ENCODE peak calls at places on chromosome 5, in six cellular contexts. X, L, R, Z, U and N are unnamed samples.

GRCh38 chr5:149409268-149409948 is 30.3 kb upstream of the IL17B start:
- DNase-seq in Z (no peak), X (no peak), R (peak), U (no peak), L (no peak), N (no peak)

GRCh38 chr5:77076961-77077820 is 9.9 kb downstream of the ZBED3 start:
- DNase-seq in X (peak), U (no peak), R (peak), L (peak), Z (peak), N (peak)

GRCh38 chr5:168064933-168065622 is 226.4 kb upstream of the WWC1 start:
- DNase-seq in Z (no peak), U (no peak), X (no peak), L (no peak), R (no peak), N (no peak)

GRCh38 chr5:24491482-24491881 is 153.3 kb downstream of the CDH10 start:
- DNase-seq in R (peak), X (no peak), Z (no peak), L (no peak), U (no peak), N (no peak)

GRCh38 chr5:88838500-88838899 is 44.5 kb downstream of the MEF2C start:
- DNase-seq in L (no peak), X (no peak), U (no peak), Z (no peak), R (no peak), N (no peak)

GRCh38 chr5:116772152-116772501 is 197.5 kb upstream of the SEMA6A start:
- DNase-seq in X (no peak), U (no peak), Z (no peak), L (no peak), R (no peak), N (no peak)

GRCh38 chr5:154375331-154376008 is 70.3 kb upstream of the SAP30L start:
- DNase-seq in Z (no peak), L (no peak), X (no peak), U (no peak), R (no peak), N (no peak)

GRCh38 chr5:132456553-132457361 is 33.8 kb downstream of the IRF1 start:
- DNase-seq in R (no peak), L (no peak), X (no peak), Z (no peak), U (no peak), N (no peak)

GRCh38 chr5:151699071-151699901 is 12.6 kb upstream of the SPARC start:
- DNase-seq in L (peak), X (peak), Z (no peak), R (no peak), U (no peak), N (peak)

GRCh38 chr5:123176224-123176937 is 87.3 kb downstream of the PRDM6 start:
- DNase-seq in X (peak), R (no peak), Z (no peak), U (no peak), L (no peak), N (no peak)

GRCh38 chr5:115888027-115888426 is 46.3 kb downstream of the AP3S1 start:
- DNase-seq in R (peak), L (no peak), Z (no peak), U (no peak), X (peak), N (no peak)

GRCh38 chr5:98777295-98777694 is 3.8 kb downstream of the RGMB start:
- DNase-seq in U (no peak), X (no peak), Z (no peak), L (no peak), R (no peak), N (no peak)

GRCh38 chr5:157540707-157541451 is 34.7 kb downstream of the ADAM19 start:
- DNase-seq in Z (peak), U (peak), L (no peak), X (no peak), R (no peak), N (no peak)

GRCh38 chr5:132223861-132224260 is 3.8 kb downstream of the P4HA2 start:
- DNase-seq in U (no peak), R (no peak), Z (no peak), X (no peak), L (no peak), N (no peak)

GRCh38 chr5:61342066-61342465 is 10.0 kb downstream of the ZSWIM6 start:
- DNase-seq in X (peak), R (no peak), L (no peak), Z (no peak), U (no peak), N (no peak)

GRCh38 chr5:65823820-65824445 is 101.9 kb downstream of the NLN start:
- DNase-seq in U (no peak), Z (no peak), R (no peak), X (no peak), L (no peak), N (no peak)

GRCh38 chr5:122151640-122152039 is 22.3 kb downstream of the ZNF474 start:
- DNase-seq in L (no peak), X (peak), U (no peak), R (no peak), Z (no peak), N (no peak)

GRCh38 chr5:64195981-64196380 is 30.3 kb downstream of the RNF180 start:
- DNase-seq in L (no peak), Z (no peak), U (no peak), X (no peak), R (no peak), N (no peak)

GRCh38 chr5:73831066-73831465 is 205.1 kb downstream of the ARHGEF28 start:
- DNase-seq in U (no peak), Z (no peak), L (no peak), R (no peak), X (no peak), N (no peak)

GRCh38 chr5:10308844-10309243 is 1.1 kb upstream of the CMBL start:
- DNase-seq in U (no peak), X (no peak), Z (no peak), R (peak), L (no peak), N (no peak)

GRCh38 chr5:57157191-57157590 is 16.7 kb upstream of the GPBP1 start:
- DNase-seq in L (no peak), R (no peak), X (no peak), U (no peak), Z (no peak), N (no peak)

GRCh38 chr5:112036206-112036605 is 279.2 kb upstream of the NREP start:
- DNase-seq in L (no peak), U (no peak), Z (no peak), X (no peak), R (no peak), N (no peak)

GRCh38 chr5:138111937-138112336 is 27.3 kb downstream of the NME5 start:
- DNase-seq in X (no peak), L (no peak), U (no peak), R (no peak), Z (no peak), N (no peak)

GRCh38 chr5:78785454-78785853 is 136.9 kb upstream of the LHFPL2 start:
- DNase-seq in L (no peak), X (no peak), Z (no peak), R (no peak), U (no peak), N (no peak)

GRCh38 chr5:54524704-54525103 is 7.1 kb downstream of the SNX18 start:
- DNase-seq in X (no peak), U (no peak), R (no peak), L (peak), Z (no peak), N (no peak)

GRCh38 chr5:163718256-163718655 is 212.8 kb downstream of the MAT2B start:
- DNase-seq in Z (no peak), L (no peak), U (no peak), R (no peak), X (peak), N (no peak)

GRCh38 chr5:160378325-160378724 is 7.9 kb upstream of the C1QTNF2 start:
- DNase-seq in Z (no peak), R (no peak), U (no peak), L (no peak), X (no peak), N (no peak)

GRCh38 chr5:74243634-74244033 is 396.9 kb downstream of the ENC1 start:
- DNase-seq in X (peak), U (no peak), R (no peak), Z (no peak), L (no peak), N (no peak)

GRCh38 chr5:143106175-143106574 is 297.3 kb downstream of the NR3C1 start:
- DNase-seq in Z (peak), U (no peak), L (peak), R (peak), X (peak), N (peak)
- TF ChIP-seq CTCF in Z (no peak), U (no peak), L (peak), R (peak), X (peak), N (no peak)

GRCh38 chr5:8952147-8952546 is 593.7 kb downstream of the SEMA5A start:
- DNase-seq in U (no peak), L (no peak), X (no peak), R (no peak), Z (no peak), N (no peak)

GRCh38 chr5:8953911-8954310 is 592.0 kb downstream of the SEMA5A start:
- DNase-seq in L (no peak), X (no peak), U (no peak), Z (no peak), R (no peak), N (no peak)

GRCh38 chr5:8956659-8957058 is 589.2 kb downstream of the SEMA5A start:
- DNase-seq in Z (no peak), L (no peak), U (no peak), X (no peak), R (no peak), N (no peak)

GRCh38 chr5:8953016-8953415 is 592.9 kb downstream of the SEMA5A start:
- DNase-seq in R (no peak), U (no peak), L (no peak), Z (no peak), X (no peak), N (no peak)

DNA sequence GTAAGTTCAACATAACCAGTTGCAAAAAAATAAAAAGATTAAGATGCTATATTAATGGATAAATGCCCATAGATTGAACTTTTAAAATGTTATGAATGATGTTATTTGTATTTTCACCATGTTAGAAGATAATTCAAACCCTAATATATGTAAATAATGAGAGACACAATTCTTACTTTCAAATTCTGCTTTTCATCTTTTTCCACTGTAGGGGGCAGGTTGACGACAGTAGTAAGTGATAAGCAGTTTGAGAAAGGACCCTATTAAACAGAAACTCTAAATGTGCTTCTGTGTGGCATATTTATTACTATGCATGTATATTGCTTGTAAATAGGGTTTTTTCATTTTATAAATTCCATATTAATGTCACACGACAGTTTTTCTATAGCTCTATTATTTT is 591.1 kb downstream of the SEMA5A start:
- DNase-seq in R (peak), L (no peak), U (no peak), Z (no peak), X (no peak), N (no peak)
- TF ChIP-seq CTCF in R (no peak), L (no peak), U (no peak), Z (no peak), X (peak), N (no peak)

DNA sequence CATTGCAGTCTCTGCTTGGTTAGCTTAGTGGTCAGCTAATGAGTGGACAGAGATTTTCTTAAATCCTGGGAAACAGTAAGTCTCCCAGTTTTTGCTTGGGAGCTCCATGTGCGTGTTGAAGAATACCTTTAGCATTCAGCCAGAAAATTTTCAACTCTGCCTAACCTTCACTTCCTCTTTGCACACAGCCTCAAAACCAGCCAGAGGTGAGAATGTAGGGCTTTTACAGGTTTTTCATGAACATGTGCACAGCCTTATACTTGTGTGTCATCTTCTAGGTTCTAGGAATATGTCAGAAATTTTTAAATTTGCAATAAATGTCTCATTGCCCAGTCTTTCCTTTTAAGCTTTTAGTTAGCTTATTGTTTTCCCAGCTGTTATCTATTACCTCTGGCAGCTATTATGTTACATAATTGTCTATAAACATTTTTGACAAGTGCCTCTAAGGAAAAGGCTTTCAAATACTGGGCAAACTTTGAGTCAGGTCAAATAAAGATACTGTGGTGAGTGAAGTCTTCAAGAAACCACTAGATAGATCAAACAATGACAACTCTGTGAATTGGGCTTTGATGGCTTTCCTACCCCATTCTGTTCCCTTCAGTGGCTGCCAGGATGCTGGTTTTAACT is 12.7 kb downstream of the ADGRV1 start:
- DNase-seq in R (no peak), Z (no peak), U (no peak), X (no peak), L (no peak), N (no peak)
- TF ChIP-seq CTCF in R (no peak), Z (no peak), U (no peak), X (no peak), L (no peak), N (no peak)

DNA sequence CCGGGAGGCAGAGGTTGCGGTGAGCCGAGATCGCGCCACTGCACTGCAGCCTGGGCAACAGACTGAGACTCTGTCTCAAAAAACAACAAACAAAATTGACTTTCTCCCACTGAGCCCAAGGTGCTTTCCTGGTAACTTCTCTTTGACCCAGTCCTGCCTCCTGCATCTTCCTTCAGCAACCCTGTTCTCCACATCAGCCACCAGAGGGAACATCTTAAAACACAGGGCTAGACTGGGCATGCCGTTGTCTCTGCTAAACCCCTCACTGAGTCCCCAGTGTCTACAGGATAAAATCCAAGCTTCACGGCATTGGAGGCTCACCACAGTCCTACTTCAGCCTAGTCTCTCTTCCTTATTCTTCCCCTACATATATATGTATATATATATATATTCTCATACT is 39.8 kb upstream of the KCNMB1 start:
- DNase-seq in X (no peak), L (no peak), Z (no peak), U (no peak), R (peak), N (peak)
- TF ChIP-seq CTCF in X (no peak), L (no peak), Z (no peak), U (no peak), R (peak), N (no peak)

DNA sequence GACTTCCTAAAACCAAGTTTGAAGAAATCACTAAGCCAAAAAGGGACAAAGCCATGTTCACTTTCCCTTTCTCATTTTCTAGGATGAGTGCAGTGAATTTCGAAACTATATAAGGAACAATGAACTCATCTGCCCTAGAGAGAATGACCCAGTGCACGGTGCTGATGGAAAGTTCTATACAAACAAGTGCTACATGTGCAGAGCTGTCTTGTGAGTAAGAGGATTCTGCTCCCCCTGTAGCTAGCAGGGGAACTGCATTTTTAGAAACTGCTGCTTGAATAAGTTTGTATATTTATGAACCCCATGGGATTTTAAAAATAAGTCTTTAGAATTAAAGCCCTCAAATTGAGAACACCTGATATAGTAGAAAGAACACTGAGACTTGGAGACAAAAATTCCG is 42.7 kb upstream of the SPINK14 start:
- DNase-seq in U (no peak), Z (no peak), L (no peak), R (peak), X (peak), N (no peak)
- TF ChIP-seq CTCF in U (no peak), Z (no peak), L (no peak), R (no peak), X (peak), N (peak)

GRCh38 chr5:38854907-38855306 is 9.1 kb downstream of the OSMR start:
- DNase-seq in U (no peak), X (no peak), R (no peak), L (no peak), Z (no peak), N (no peak)

GRCh38 chr5:38856660-38857059 is 10.8 kb downstream of the OSMR start:
- DNase-seq in X (no peak), R (no peak), U (no peak), Z (no peak), L (no peak), N (no peak)

GRCh38 chr5:38848637-38849036 is 2.8 kb downstream of the OSMR start:
- DNase-seq in Z (no peak), L (no peak), R (no peak), U (no peak), X (no peak), N (no peak)

GRCh38 chr5:38858839-38859238 is 13.0 kb downstream of the OSMR start:
- DNase-seq in X (no peak), U (no peak), L (no peak), Z (no peak), R (no peak), N (no peak)

GRCh38 chr5:38853753-38854470 is 8.1 kb downstream of the OSMR start:
- DNase-seq in R (peak), U (no peak), Z (no peak), L (no peak), X (peak), N (peak)
- TF ChIP-seq CTCF in R (no peak), U (no peak), Z (no peak), L (no peak), X (no peak), N (no peak)

GRCh38 chr5:124631874-124632550 is 114.4 kb downstream of the ZNF608 start:
- DNase-seq in X (no peak), R (peak), Z (no peak), U (no peak), L (no peak), N (no peak)
- TF ChIP-seq CTCF in X (no peak), R (no peak), Z (no peak), U (no peak), L (no peak), N (no peak)

DNA sequence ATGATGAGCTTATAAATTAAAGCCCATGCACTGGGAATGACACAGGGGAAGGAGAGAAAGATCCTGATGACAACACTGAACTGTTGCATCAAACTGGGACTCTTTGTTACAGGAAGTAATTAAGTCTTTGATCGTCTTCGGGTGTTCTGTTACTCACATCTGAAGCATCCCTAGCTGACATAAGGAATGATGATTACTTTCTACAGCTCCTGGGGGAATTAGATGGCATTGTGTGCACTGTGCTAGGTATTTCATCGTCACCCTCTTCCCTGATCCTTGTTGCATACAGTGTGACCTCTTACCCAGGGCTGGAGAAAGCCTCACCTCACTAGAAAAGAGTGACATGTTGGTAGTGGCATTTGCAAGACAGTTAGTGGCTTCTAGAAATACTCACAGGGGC is 118.0 kb downstream of the FGF18 start:
- DNase-seq in Z (no peak), R (no peak), U (no peak), L (no peak), X (peak), N (no peak)
- TF ChIP-seq CTCF in Z (no peak), R (no peak), U (no peak), L (no peak), X (no peak), N (no peak)